ENCODE peak calls at places on chromosomes 13 and 19, in eight cellular contexts. Y is K562; R is aorta; K is ELR; E is activated T-helper 2 cell treated with anti-CD3 and anti-CD28 coated beads, Interferon-gamma antibody, Interleukin-2, Interleukin-4, amounts not matched to agents 10 μg/mL and 5 μg/mL and 100 μg/mL, durations not matched to agents 14 hours and 24 hours and 36 hours; U is SK-N-SH; W is NCI-H187 treated with DMSO at 0.1 percent for 48 hours; S is stimulated activated CD4-positive, alpha-beta T cell treated with anti-CD3 and anti-CD28 coated beads, Interleukin-4, amount 100 ng/mL, for 1 hour. I is an unnamed sample.

GRCh38 chr19:7917292-7918061 is 2.7 kb upstream of the SNAPC2 start:
- DNase-seq in E (peak), K (peak), R (peak), U (peak), Y (no peak), W (no peak), S (peak), I (peak)

GRCh38 chr13:48493076-48493765 is 39.7 kb downstream of the RCBTB2 start:
- DNase-seq in K (peak), R (no peak), Y (peak), U (no peak), S (no peak), E (no peak), W (no peak), I (no peak)

GRCh38 chr13:42064259-42064658 is 15.8 kb downstream of the DGKH start:
- DNase-seq in E (no peak), R (no peak), Y (no peak), U (no peak), W (peak), S (no peak), K (peak), I (no peak)

GRCh38 chr13:63643543-63643942 is 2227.9 kb upstream of the PCDH20 start:
- DNase-seq in S (no peak), K (peak), U (no peak), W (no peak), R (no peak), Y (no peak), E (no peak), I (no peak)

GRCh38 chr19:48728882-48729645 is 9.5 kb upstream of the MAMSTR start:
- DNase-seq in K (no peak), U (no peak), S (no peak), Y (no peak), E (no peak), R (no peak), W (no peak), I (no peak)

GRCh38 chr19:5826531-5827341 is 12.8 kb downstream of the FUT6 start:
- DNase-seq in S (peak), K (peak), U (peak), W (peak), R (no peak), Y (peak), E (no peak), I (peak)

GRCh38 chr13:34942732-34943674 is 933 bp downstream of the NBEA start:
- DNase-seq in W (no peak), S (peak), E (peak), Y (no peak), R (peak), K (peak), U (peak), I (peak)

GRCh38 chr13:95915102-95915501 is 138.1 kb downstream of the UGGT2 start:
- DNase-seq in K (no peak), R (no peak), U (no peak), Y (no peak), S (no peak), E (no peak), W (no peak), I (no peak)

GRCh38 chr19:41364546-41365391 is 820 bp upstream of the B9D2 start:
- DNase-seq in E (no peak), W (no peak), K (peak), R (no peak), U (peak), S (no peak), Y (peak), I (no peak)

GRCh38 chr19:56087647-56088346 is 33.3 kb downstream of the ZNF787 start:
- DNase-seq in E (no peak), W (no peak), K (no peak), S (no peak), Y (no peak), R (peak), U (no peak), I (no peak)

GRCh38 chr19:15199652-15200574 is 882 bp downstream of the NOTCH3 start:
- DNase-seq in E (no peak), K (no peak), W (no peak), Y (no peak), U (peak), R (peak), S (no peak), I (peak)

GRCh38 chr13:72792640-72793039 is 10.7 kb downstream of the PIBF1 start:
- DNase-seq in W (no peak), K (no peak), U (no peak), R (no peak), Y (no peak), E (no peak), S (no peak), I (no peak)

GRCh38 chr13:25929816-25930215 is 122.0 kb downstream of the SHISA2 start:
- DNase-seq in K (no peak), U (no peak), W (no peak), E (no peak), Y (no peak), R (no peak), S (no peak), I (no peak)

GRCh38 chr19:29370276-29370675 is 155.5 kb upstream of the VSTM2B start:
- DNase-seq in U (no peak), R (no peak), Y (no peak), W (no peak), K (no peak), S (no peak), E (no peak), I (no peak)

GRCh38 chr13:23753523-23753922 is 135.7 kb downstream of the MIPEP start:
- DNase-seq in W (no peak), E (no peak), Y (no peak), S (no peak), K (peak), R (no peak), U (no peak), I (no peak)

GRCh38 chr13:53499551-53499950 is 470.9 kb downstream of the OLFM4 start:
- DNase-seq in S (no peak), K (no peak), Y (no peak), R (no peak), W (no peak), U (no peak), E (no peak), I (no peak)

GRCh38 chr19:1115646-1116420 is 12.0 kb downstream of the GPX4 start:
- DNase-seq in S (no peak), U (no peak), W (no peak), E (no peak), Y (no peak), K (no peak), R (no peak), I (no peak)

GRCh38 chr13:113763254-113763653 is 4.2 kb downstream of the TMEM255B start:
- DNase-seq in U (no peak), K (no peak), Y (no peak), E (no peak), R (no peak), S (no peak), W (no peak), I (no peak)

GRCh38 chr19:10256970-10257615 is 5.1 kb downstream of the MRPL4 start:
- DNase-seq in R (no peak), U (no peak), K (no peak), S (no peak), Y (no peak), E (no peak), W (no peak), I (no peak)

GRCh38 chr13:76300688-76301087 is 585.5 kb downstream of the KCTD12 start:
- DNase-seq in W (no peak), K (no peak), S (no peak), U (no peak), E (no peak), Y (no peak), R (no peak), I (no peak)

GRCh38 chr13:98217597-98217996 is 40.5 kb upstream of the RNF113B start:
- DNase-seq in Y (no peak), E (no peak), S (no peak), U (no peak), W (no peak), R (no peak), K (no peak), I (no peak)

GRCh38 chr13:99144306-99144705 is 56.3 kb upstream of the UBAC2 start:
- DNase-seq in U (no peak), R (no peak), E (no peak), Y (no peak), S (no peak), K (no peak), W (no peak), I (no peak)

GRCh38 chr13:41145136-41145908 is 12.7 kb upstream of the KBTBD6 start:
- DNase-seq in E (no peak), S (no peak), R (no peak), U (no peak), W (no peak), K (peak), Y (no peak), I (no peak)

GRCh38 chr19:40594251-40594650 is 6.9 kb upstream of the LTBP4 start:
- DNase-seq in W (no peak), R (no peak), S (no peak), U (peak), K (peak), E (no peak), Y (no peak), I (no peak)

GRCh38 chr19:29665826-29666633 is 769 bp downstream of the PLEKHF1 start:
- DNase-seq in S (no peak), K (peak), Y (peak), E (no peak), U (peak), W (no peak), R (peak), I (no peak)

GRCh38 chr13:49366841-49367240 is 77.0 kb downstream of the CAB39L start:
- DNase-seq in Y (no peak), R (no peak), W (no peak), E (no peak), K (no peak), U (no peak), S (no peak), I (no peak)